ENCODE peak calls at places on chromosomes 6 and 20, in seven cellular contexts. One of them, this sample, is unnamed.
A peak's percentile ranks its signal among the peaks of the same experiment; 100 is the strongest.

GRCh38 chr6:166595061-166595780 is 8.7 kb upstream of the RAMACL start:
- DNase-seq in H1: no peak
- DNase-seq in K562: no peak
- DNase-seq in GM12878: no peak
- DNase-seq in SK-N-SH: no peak
- DNase-seq in HCT116: no peak
- DNase-seq in HepG2: no peak
- DNase-seq in this sample: no peak

GRCh38 chr20:4573564-4574355 is 147.9 kb upstream of the PRND start:
- DNase-seq in H1: no peak
- DNase-seq in K562: no peak
- DNase-seq in GM12878: no peak
- DNase-seq in SK-N-SH: no peak
- DNase-seq in HCT116: no peak
- DNase-seq in HepG2: no peak
- DNase-seq in this sample: peak; percentile 61

GRCh38 chr6:53461682-53462081 is 83.2 kb downstream of the GCLC start:
- DNase-seq in H1: no peak
- DNase-seq in K562: no peak
- DNase-seq in GM12878: no peak
- DNase-seq in SK-N-SH: no peak
- DNase-seq in HCT116: no peak
- DNase-seq in HepG2: no peak
- DNase-seq in this sample: no peak

GRCh38 chr6:14476793-14477531 is 359.4 kb downstream of the CD83 start:
- DNase-seq in H1: no peak
- DNase-seq in K562: peak; percentile 97
- DNase-seq in GM12878: no peak
- DNase-seq in SK-N-SH: no peak
- DNase-seq in HCT116: no peak
- DNase-seq in HepG2: no peak
- DNase-seq in this sample: no peak

GRCh38 chr6:32685603-32686002 is 19.1 kb upstream of the HLA-DQB1 start:
- DNase-seq in H1: no peak
- DNase-seq in K562: no peak
- DNase-seq in GM12878: peak; percentile 95
- DNase-seq in SK-N-SH: no peak
- DNase-seq in HCT116: no peak
- DNase-seq in HepG2: no peak
- DNase-seq in this sample: no peak

GRCh38 chr6:3579652-3580051 is 122.8 kb upstream of the SLC22A23 start:
- DNase-seq in H1: no peak
- DNase-seq in K562: no peak
- DNase-seq in GM12878: no peak
- DNase-seq in SK-N-SH: no peak
- DNase-seq in HCT116: no peak
- DNase-seq in HepG2: no peak
- DNase-seq in this sample: no peak

GRCh38 chr20:36856691-36857635 is 19.0 kb upstream of the TLDC2 start:
- DNase-seq in H1: no peak
- DNase-seq in K562: no peak
- DNase-seq in GM12878: no peak
- DNase-seq in SK-N-SH: no peak
- DNase-seq in HCT116: no peak
- DNase-seq in HepG2: no peak
- DNase-seq in this sample: peak; percentile 78

GRCh38 chr6:37759221-37760154 is 60.0 kb upstream of the ZFAND3 start:
- DNase-seq in H1: no peak
- DNase-seq in K562: no peak
- DNase-seq in GM12878: no peak
- DNase-seq in SK-N-SH: no peak
- DNase-seq in HCT116: no peak
- DNase-seq in HepG2: peak; percentile 25
- DNase-seq in this sample: peak; percentile 81

GRCh38 chr6:52995913-52996685 is 1.0 kb upstream of the GSTA4 start:
- DNase-seq in H1: peak; percentile 47
- DNase-seq in K562: peak; percentile 79
- DNase-seq in GM12878: peak; percentile 51
- DNase-seq in SK-N-SH: peak; percentile 20
- DNase-seq in HCT116: peak; percentile 76
- DNase-seq in HepG2: peak; percentile 76
- DNase-seq in this sample: no peak

GRCh38 chr20:12306107-12306506 is 388.4 kb downstream of the BTBD3 start:
- DNase-seq in H1: no peak
- DNase-seq in K562: no peak
- DNase-seq in GM12878: no peak
- DNase-seq in SK-N-SH: no peak
- DNase-seq in HCT116: no peak
- DNase-seq in HepG2: no peak
- DNase-seq in this sample: no peak

GRCh38 chr6:69935079-69935478 is 68.7 kb downstream of the COL19A1 start:
- DNase-seq in H1: no peak
- DNase-seq in K562: no peak
- DNase-seq in GM12878: no peak
- DNase-seq in SK-N-SH: no peak
- DNase-seq in HCT116: no peak
- DNase-seq in HepG2: no peak
- DNase-seq in this sample: no peak

GRCh38 chr6:53795254-53795701 is 473 bp downstream of the LRRC1 start:
- DNase-seq in H1: no peak
- DNase-seq in K562: no peak
- DNase-seq in GM12878: no peak
- DNase-seq in SK-N-SH: no peak
- DNase-seq in HCT116: no peak
- DNase-seq in HepG2: no peak
- DNase-seq in this sample: no peak

GRCh38 chr6:52399511-52400315 is 20.4 kb upstream of the EFHC1 start:
- DNase-seq in H1: no peak
- DNase-seq in K562: peak; percentile 69
- DNase-seq in GM12878: no peak
- DNase-seq in SK-N-SH: peak; percentile 70
- DNase-seq in HCT116: no peak
- DNase-seq in HepG2: peak; percentile 77
- DNase-seq in this sample: peak; percentile 32

GRCh38 chr6:77015350-77015749 is 447.9 kb downstream of the HTR1B start:
- DNase-seq in H1: no peak
- DNase-seq in K562: no peak
- DNase-seq in GM12878: no peak
- DNase-seq in SK-N-SH: no peak
- DNase-seq in HCT116: no peak
- DNase-seq in HepG2: no peak
- DNase-seq in this sample: no peak

GRCh38 chr20:17636523-17637412 is 45.3 kb downstream of the RRBP1 start:
- DNase-seq in H1: no peak
- DNase-seq in K562: no peak
- DNase-seq in GM12878: no peak
- DNase-seq in SK-N-SH: peak; percentile 91
- DNase-seq in HCT116: no peak
- DNase-seq in HepG2: no peak
- DNase-seq in this sample: no peak

GRCh38 chr20:37968726-37969401 is 64.4 kb downstream of the TTI1 start:
- DNase-seq in H1: no peak
- DNase-seq in K562: no peak
- DNase-seq in GM12878: no peak
- DNase-seq in SK-N-SH: no peak
- DNase-seq in HCT116: no peak
- DNase-seq in HepG2: no peak
- DNase-seq in this sample: no peak

GRCh38 chr6:141700836-141701235 is 431.9 kb upstream of the GJE1 start:
- DNase-seq in H1: no peak
- DNase-seq in K562: no peak
- DNase-seq in GM12878: no peak
- DNase-seq in SK-N-SH: no peak
- DNase-seq in HCT116: no peak
- DNase-seq in HepG2: no peak
- DNase-seq in this sample: no peak

GRCh38 chr6:43014434-43014909 is 423 bp downstream of the KLHDC3 start:
- DNase-seq in H1: no peak
- DNase-seq in K562: no peak
- DNase-seq in GM12878: no peak
- DNase-seq in SK-N-SH: no peak
- DNase-seq in HCT116: no peak
- DNase-seq in HepG2: no peak
- DNase-seq in this sample: peak; percentile 25

GRCh38 chr20:25058797-25059486 is 1.0 kb upstream of the ACSS1 start:
- DNase-seq in H1: no peak
- DNase-seq in K562: no peak
- DNase-seq in GM12878: no peak
- DNase-seq in SK-N-SH: peak; percentile 49
- DNase-seq in HCT116: no peak
- DNase-seq in HepG2: peak; percentile 44
- DNase-seq in this sample: peak; percentile 37

GRCh38 chr20:47929368-47930115 is 144.3 kb upstream of the SULF2 start:
- DNase-seq in H1: no peak
- DNase-seq in K562: no peak
- DNase-seq in GM12878: no peak
- DNase-seq in SK-N-SH: no peak
- DNase-seq in HCT116: peak; percentile 41
- DNase-seq in HepG2: no peak
- DNase-seq in this sample: no peak
- TF ChIP-seq JUND in H1: no peak
- TF ChIP-seq JUND in K562: no peak
- TF ChIP-seq JUND in GM12878: no peak
- TF ChIP-seq JUND in SK-N-SH: no peak
- TF ChIP-seq JUND in HCT116: peak; percentile 29
- TF ChIP-seq JUND in HepG2: no peak
- TF ChIP-seq JUND in this sample: no peak

GRCh38 chr6:99276747-99277146 is 72.7 kb downstream of the FAXC start:
- DNase-seq in H1: no peak
- DNase-seq in K562: no peak
- DNase-seq in GM12878: no peak
- DNase-seq in SK-N-SH: no peak
- DNase-seq in HCT116: no peak
- DNase-seq in HepG2: no peak
- DNase-seq in this sample: no peak
- TF ChIP-seq JUND in H1: no peak
- TF ChIP-seq JUND in K562: no peak
- TF ChIP-seq JUND in GM12878: no peak
- TF ChIP-seq JUND in SK-N-SH: no peak
- TF ChIP-seq JUND in HCT116: no peak
- TF ChIP-seq JUND in HepG2: no peak
- TF ChIP-seq JUND in this sample: no peak

GRCh38 chr6:143362192-143362558 is 88.3 kb downstream of the ADAT2 start:
- DNase-seq in H1: no peak
- DNase-seq in K562: no peak
- DNase-seq in GM12878: no peak
- DNase-seq in SK-N-SH: no peak
- DNase-seq in HCT116: no peak
- DNase-seq in HepG2: no peak
- DNase-seq in this sample: no peak
- TF ChIP-seq JUND in H1: no peak
- TF ChIP-seq JUND in K562: no peak
- TF ChIP-seq JUND in GM12878: no peak
- TF ChIP-seq JUND in SK-N-SH: no peak
- TF ChIP-seq JUND in HCT116: no peak
- TF ChIP-seq JUND in HepG2: no peak
- TF ChIP-seq JUND in this sample: no peak

DNA sequence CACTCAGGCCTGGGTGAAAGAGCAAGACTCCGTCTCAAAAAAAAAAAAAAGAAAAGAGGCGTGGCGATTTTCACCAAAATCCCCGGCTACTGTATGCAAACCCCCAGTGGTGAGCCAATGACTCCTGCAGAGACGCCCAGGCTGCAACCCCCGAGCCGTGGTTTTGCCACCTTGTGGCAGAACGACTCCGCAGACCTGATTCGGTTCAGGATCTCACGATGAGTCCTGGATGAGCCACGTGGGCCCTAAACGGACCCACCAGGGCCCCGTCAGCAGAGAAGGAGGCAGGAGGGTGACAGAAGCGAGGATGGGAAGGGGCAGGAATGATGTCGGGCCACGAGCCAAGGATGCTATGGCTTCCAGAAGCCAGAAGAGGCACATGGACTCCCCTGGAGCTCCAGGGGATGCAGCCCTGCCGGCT is 42.5 kb downstream of the SLC2A4RG start:
- DNase-seq in H1: no peak
- DNase-seq in K562: no peak
- DNase-seq in GM12878: peak; percentile 34
- DNase-seq in SK-N-SH: no peak
- DNase-seq in HCT116: peak; percentile 63
- DNase-seq in HepG2: peak; percentile 60
- DNase-seq in this sample: no peak
- TF ChIP-seq JUND in H1: no peak
- TF ChIP-seq JUND in K562: no peak
- TF ChIP-seq JUND in GM12878: no peak
- TF ChIP-seq JUND in SK-N-SH: no peak
- TF ChIP-seq JUND in HCT116: no peak
- TF ChIP-seq JUND in HepG2: no peak
- TF ChIP-seq JUND in this sample: no peak

This sample was measured in T47D.